ENCODE peak calls at places on chromosomes 3 and 15, in six cellular contexts. R, H, G, S, X and N are unnamed samples.

GRCh38 chr3:48030188-48030587 is 14.0 kb upstream of the MAP4 start:
- DNase-seq in R (no peak), H (no peak), G (no peak), S (no peak), X (no peak), N (no peak)

GRCh38 chr3:152151216-152151874 is 117.4 kb upstream of the MBNL1 start:
- DNase-seq in R (no peak), H (no peak), G (no peak), S (no peak), X (no peak), N (no peak)

GRCh38 chr3:107574650-107575049 is 51.9 kb downstream of the BBX start:
- DNase-seq in R (no peak), H (no peak), G (peak; percentile 40), S (no peak), X (no peak), N (peak; percentile 38)

GRCh38 chr3:12984023-12984823 is 89.0 kb downstream of the IQSEC1 start:
- DNase-seq in R (peak; percentile 70), H (peak; percentile 23), G (peak; percentile 76), S (no peak), X (no peak), N (peak; percentile 61)

GRCh38 chr15:48681274-48681840 is 35.8 kb upstream of the FBN1 start:
- DNase-seq in R (no peak), H (no peak), G (no peak), S (no peak), X (no peak), N (no peak)

GRCh38 chr3:165185707-165186327 is 10.4 kb downstream of the SLITRK3 start:
- DNase-seq in R (peak; percentile 12), H (no peak), G (peak; percentile 84), S (no peak), X (peak; percentile 22), N (peak; percentile 59)

GRCh38 chr15:42367041-42367440 is 7.7 kb downstream of the CAPN3 start:
- DNase-seq in R (no peak), H (no peak), G (no peak), S (no peak), X (peak; percentile 70), N (no peak)

GRCh38 chr3:114411292-114411691 is 117.5 kb downstream of the TIGIT start:
- DNase-seq in R (no peak), H (no peak), G (no peak), S (no peak), X (no peak), N (peak; percentile 55)

GRCh38 chr15:94704421-94704820 is 473.1 kb downstream of the MCTP2 start:
- DNase-seq in R (no peak), H (no peak), G (no peak), S (no peak), X (no peak), N (no peak)

GRCh38 chr3:157310329-157311065 is 126.2 kb upstream of the PTX3 start:
- DNase-seq in R (no peak), H (no peak), G (no peak), S (no peak), X (no peak), N (no peak)

GRCh38 chr3:197555281-197556261 is at the start of gene BDH1:
- DNase-seq in R (peak; percentile 34), H (peak; percentile 53), G (peak; percentile 79), S (peak; percentile 58), X (peak; percentile 64), N (peak; percentile 72)

GRCh38 chr3:126126292-126126691 is 42.4 kb upstream of the SLC41A3 start:
- DNase-seq in R (peak; percentile 2), H (no peak), G (no peak), S (peak; percentile 21), X (peak; percentile 28), N (no peak)

GRCh38 chr3:25107918-25108617 is 320.0 kb upstream of the RARB start:
- DNase-seq in R (no peak), H (no peak), G (no peak), S (no peak), X (no peak), N (no peak)

GRCh38 chr3:106578911-106579310 is 710.1 kb upstream of the CBLB start:
- DNase-seq in R (no peak), H (no peak), G (no peak), S (no peak), X (no peak), N (no peak)

GRCh38 chr3:24590344-24590880 is 95.8 kb upstream of the THRB start:
- DNase-seq in R (no peak), H (no peak), G (no peak), S (no peak), X (no peak), N (no peak)

GRCh38 chr3:49388416-49388815 is 23.4 kb downstream of the RHOA start:
- DNase-seq in R (no peak), H (no peak), G (no peak), S (no peak), X (no peak), N (no peak)

GRCh38 chr3:113684271-113684819 is 12.1 kb downstream of the USF3 start:
- DNase-seq in R (no peak), H (no peak), G (no peak), S (no peak), X (no peak), N (no peak)

GRCh38 chr3:19688767-19689166 is 245.2 kb downstream of the EFHB start:
- DNase-seq in R (no peak), H (no peak), G (peak; percentile 3), S (no peak), X (no peak), N (no peak)

GRCh38 chr3:124669470-124669869 is 60.8 kb upstream of the UMPS start:
- DNase-seq in R (no peak), H (no peak), G (no peak), S (no peak), X (no peak), N (no peak)

GRCh38 chr3:88301273-88302002 is 151.7 kb downstream of the C3orf38 start:
- DNase-seq in R (no peak), H (no peak), G (no peak), S (no peak), X (no peak), N (no peak)

GRCh38 chr3:111998661-111999641 is at the start of gene TAGLN3:
- DNase-seq in R (no peak), H (no peak), G (peak; percentile 96), S (no peak), X (no peak), N (peak; percentile 45)

GRCh38 chr3:149886957-149887356 is 73.9 kb downstream of the RNF13 start:
- DNase-seq in R (no peak), H (no peak), G (peak; percentile 20), S (no peak), X (no peak), N (no peak)

GRCh38 chr15:75366163-75366562 is 2.2 kb downstream of the MAN2C1 start:
- DNase-seq in R (no peak), H (no peak), G (no peak), S (no peak), X (no peak), N (no peak)

GRCh38 chr3:25664066-25664809 is 469 bp downstream of the TOP2B start:
- DNase-seq in R (peak; percentile 79), H (peak; percentile 68), G (peak; percentile 81), S (peak; percentile 83), X (peak; percentile 83), N (peak; percentile 40)

GRCh38 chr15:60614028-60614427 is 135.1 kb upstream of the ICE2 start:
- DNase-seq in R (no peak), H (no peak), G (no peak), S (no peak), X (no peak), N (no peak)

GRCh38 chr3:130621824-130622223 is 104.8 kb downstream of the COL6A6 start:
- DNase-seq in R (no peak), H (no peak), G (peak; percentile 19), S (no peak), X (no peak), N (no peak)

GRCh38 chr3:105866656-105867653 is 1.9 kb downstream of the CBLB start:
- DNase-seq in R (no peak), H (no peak), G (peak; percentile 7), S (no peak), X (no peak), N (no peak)

GRCh38 chr3:11810276-11810675 is 36.4 kb downstream of the TAMM41 start:
- DNase-seq in R (no peak), H (no peak), G (no peak), S (no peak), X (no peak), N (no peak)

GRCh38 chr3:38542401-38543298 is 46.5 kb downstream of the EXOG start:
- DNase-seq in R (peak; percentile 74), H (no peak), G (no peak), S (no peak), X (no peak), N (no peak)

GRCh38 chr3:118666-119065 is 77.9 kb upstream of the CHL1 start:
- DNase-seq in R (no peak), H (no peak), G (no peak), S (no peak), X (no peak), N (no peak)
- H3K9me3 ChIP-seq in R (no peaks in the 10 kb centered on the region), H (no peaks in the 10 kb centered on the region), G (no peaks in the 10 kb centered on the region), S (no peaks in the 10 kb centered on the region), X (no peaks in the 10 kb centered on the region), N (no peaks in the 10 kb centered on the region)

GRCh38 chr3:188434594-188434993 is 280.6 kb downstream of the LPP start:
- DNase-seq in R (no peak), H (no peak), G (no peak), S (no peak), X (no peak), N (no peak)
- H3K4me1 ChIP-seq in R (peaks cover 50% of the 10 kb centered on the region), H (peaks cover 20% of the 10 kb centered on the region), G (no peaks in the 10 kb centered on the region), S (peaks cover 12% of the 10 kb centered on the region), X (peaks cover 35% of the 10 kb centered on the region), N (no peaks in the 10 kb centered on the region)

DNA sequence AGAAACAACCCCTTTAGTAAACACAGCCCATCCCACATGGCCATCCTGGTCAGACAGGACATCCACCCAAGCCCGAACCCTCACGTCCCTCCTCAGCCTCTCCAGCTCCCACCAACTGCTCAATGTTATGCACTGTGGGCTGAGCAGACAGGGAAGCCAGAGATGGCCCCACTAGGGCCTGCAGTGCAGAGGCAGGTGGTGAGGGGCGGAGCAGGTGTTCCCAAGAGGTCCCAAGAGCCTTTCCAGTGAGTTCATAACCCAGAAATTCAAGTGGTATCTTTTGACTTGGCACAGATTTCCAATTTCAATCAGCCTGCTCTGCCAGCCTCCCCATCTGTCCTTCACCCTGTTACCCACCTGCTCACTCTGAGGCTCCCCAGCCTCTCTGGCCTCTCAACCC is 130.3 kb downstream of the LIPC start:
- DNase-seq in R (no peak), H (no peak), G (no peak), S (no peak), X (no peak), N (no peak)
- H3K9me3 ChIP-seq in R (no peaks in the 10 kb centered on the region), H (no peaks in the 10 kb centered on the region), G (no peaks in the 10 kb centered on the region), S (no peaks in the 10 kb centered on the region), X (no peaks in the 10 kb centered on the region), N (no peaks in the 10 kb centered on the region)

GRCh38 chr3:116256843-116257485 is 188.3 kb downstream of the LSAMP start:
- DNase-seq in R (no peak), H (no peak), G (no peak), S (no peak), X (no peak), N (no peak)

GRCh38 chr3:116264546-116265174 is 180.6 kb downstream of the LSAMP start:
- DNase-seq in R (no peak), H (no peak), G (no peak), S (no peak), X (no peak), N (no peak)

GRCh38 chr3:116260491-116260890 is 184.8 kb downstream of the LSAMP start:
- DNase-seq in R (no peak), H (no peak), G (peak; percentile 47), S (no peak), X (no peak), N (no peak)

GRCh38 chr3:116263842-116264545 is 181.3 kb downstream of the LSAMP start:
- DNase-seq in R (no peak), H (no peak), G (no peak), S (no peak), X (no peak), N (no peak)

GRCh38 chr3:116259984-116260383 is 185.3 kb downstream of the LSAMP start:
- DNase-seq in R (no peak), H (no peak), G (no peak), S (no peak), X (no peak), N (no peak)
- H3K4me1 ChIP-seq in R (no peaks in the 10 kb centered on the region), H (no peaks in the 10 kb centered on the region), G (peaks cover 46% of the 10 kb centered on the region), S (no peaks in the 10 kb centered on the region), X (no peaks in the 10 kb centered on the region), N (no peaks in the 10 kb centered on the region)